ENCODE peak calls at places on chromosomes 3 and 15, in six cellular contexts. W is sigmoid colon, C is H1, M is GM12878, B is stomach, S is transverse colon. V is an unnamed sample.

GRCh38 chr3:189132125-189132744 is 39.5 kb upstream of the TPRG1 start:
- DNase-seq in M (peak; percentile 9), W (peak; percentile 70), C (no peak), B (peak; percentile 45), S (peak; percentile 59), V (peak; percentile 37)

GRCh38 chr15:78840661-78841060 is 29.4 kb upstream of the ADAMTS7 start:
- DNase-seq in S (no peak), C (no peak), W (no peak), M (no peak), B (no peak), V (no peak)

GRCh38 chr3:124774305-124774673 is 44.0 kb downstream of the UMPS start:
- DNase-seq in C (peak; percentile 33), M (no peak), S (peak; percentile 19), W (no peak), B (no peak), V (no peak)

GRCh38 chr3:9111349-9112265 is 137.8 kb downstream of the SRGAP3 start:
- DNase-seq in B (no peak), S (no peak), W (peak; percentile 81), C (no peak), M (no peak), V (no peak)

GRCh38 chr3:114839476-114839875 is 307.6 kb downstream of the ZBTB20 start:
- DNase-seq in S (no peak), B (no peak), W (no peak), M (no peak), C (no peak), V (no peak)

GRCh38 chr3:121878411-121878810 is 15.8 kb upstream of the SLC15A2 start:
- DNase-seq in W (no peak), C (no peak), S (no peak), B (no peak), M (no peak), V (no peak)

GRCh38 chr3:137796993-137797392 is 32.9 kb downstream of the SOX14 start:
- DNase-seq in B (no peak), M (no peak), C (no peak), S (no peak), W (no peak), V (no peak)

GRCh38 chr15:77874071-77874470 is 203.4 kb downstream of the TBC1D2B start:
- DNase-seq in B (no peak), W (no peak), S (no peak), C (no peak), M (no peak), V (no peak)

GRCh38 chr15:36924076-36924475 is 176.3 kb downstream of the MEIS2 start:
- DNase-seq in C (no peak), B (no peak), W (no peak), M (no peak), S (no peak), V (no peak)

GRCh38 chr3:178551916-178552321 is 15.7 kb downstream of the KCNMB2 start:
- DNase-seq in W (no peak), S (no peak), M (no peak), C (no peak), B (no peak), V (no peak)

GRCh38 chr3:60798456-60798855 is 452.8 kb downstream of the FHIT start:
- DNase-seq in B (no peak), W (no peak), M (no peak), S (no peak), C (no peak), V (no peak)

GRCh38 chr15:46955576-46955975 is 761.7 kb upstream of the SEMA6D start:
- DNase-seq in W (no peak), S (no peak), C (no peak), B (no peak), M (no peak), V (no peak)

GRCh38 chr15:55284461-55284860 is 5.2 kb downstream of the RAB27A start:
- DNase-seq in C (no peak), W (no peak), M (no peak), B (no peak), S (no peak), V (no peak)

GRCh38 chr3:139533781-139534443 is 5.6 kb downstream of the RBP1 start:
- DNase-seq in W (no peak), S (no peak), C (no peak), M (no peak), B (no peak), V (no peak)

GRCh38 chr15:59232476-59232875 is 25.8 kb downstream of the LDHAL6B start:
- DNase-seq in B (no peak), S (no peak), C (no peak), M (no peak), W (no peak), V (no peak)

GRCh38 chr15:74866090-74866489 is 7.1 kb downstream of the SCAMP2 start:
- DNase-seq in W (no peak), B (no peak), C (no peak), S (no peak), M (no peak), V (no peak)

GRCh38 chr3:61236556-61236955 is 14.7 kb downstream of the FHIT start:
- DNase-seq in S (no peak), W (no peak), B (no peak), M (peak; percentile 64), C (no peak), V (no peak)

GRCh38 chr3:158702815-158703481 is 29.3 kb downstream of the RARRES1 start:
- DNase-seq in S (no peak), W (no peak), M (no peak), C (no peak), B (no peak), V (no peak)

GRCh38 chr3:101842935-101843330 is 6.4 kb upstream of the NFKBIZ start:
- DNase-seq in B (no peak), S (no peak), W (no peak), M (no peak), C (no peak), V (no peak)

GRCh38 chr3:191330309-191330712 is at the start of gene UTS2B:
- DNase-seq in M (no peak), C (no peak), B (no peak), S (no peak), W (no peak), V (no peak)

GRCh38 chr15:71588746-71589145 is 221.6 kb upstream of the NR2E3 start:
- DNase-seq in S (no peak), W (no peak), B (no peak), M (no peak), C (no peak), V (no peak)

GRCh38 chr3:13567684-13568514 is 19.0 kb downstream of the FBLN2 start:
- DNase-seq in C (no peak), S (no peak), B (no peak), M (no peak), W (no peak), V (no peak)

GRCh38 chr15:42736178-42736792 is 643 bp downstream of the CDAN1 start:
- DNase-seq in B (no peak), M (no peak), C (no peak), S (no peak), W (peak; percentile 64), V (no peak)

GRCh38 chr3:59408047-59408624 is 358.3 kb upstream of the CFAP20DC start:
- DNase-seq in C (no peak), W (no peak), B (no peak), S (no peak), M (no peak), V (no peak)

GRCh38 chr3:51389423-51390183 is 1.5 kb upstream of the RBM15B start:
- DNase-seq in M (no peak), W (no peak), S (peak; percentile 62), C (no peak), B (peak; percentile 64), V (peak; percentile 32)

GRCh38 chr3:55790596-55791350 is 303.7 kb upstream of the WNT5A start:
- DNase-seq in M (no peak), C (no peak), S (no peak), B (no peak), W (no peak), V (no peak)

GRCh38 chr3:49844464-49845183 is 11.7 kb downstream of the TRAIP start:
- DNase-seq in W (no peak), S (no peak), M (no peak), B (no peak), C (no peak), V (no peak)

GRCh38 chr15:88423331-88423730 is 43.9 kb downstream of the MRPL46 start:
- DNase-seq in M (no peak), W (no peak), C (no peak), S (no peak), B (no peak), V (no peak)

GRCh38 chr3:185572183-185572582 is 13.9 kb upstream of the SENP2 start:
- DNase-seq in M (no peak), B (no peak), C (no peak), W (no peak), S (no peak), V (no peak)
- TF ChIP-seq EP300 in M (no peak), B (no peak), C (no peak), W (no peak), S (no peak), V (no peak)

DNA sequence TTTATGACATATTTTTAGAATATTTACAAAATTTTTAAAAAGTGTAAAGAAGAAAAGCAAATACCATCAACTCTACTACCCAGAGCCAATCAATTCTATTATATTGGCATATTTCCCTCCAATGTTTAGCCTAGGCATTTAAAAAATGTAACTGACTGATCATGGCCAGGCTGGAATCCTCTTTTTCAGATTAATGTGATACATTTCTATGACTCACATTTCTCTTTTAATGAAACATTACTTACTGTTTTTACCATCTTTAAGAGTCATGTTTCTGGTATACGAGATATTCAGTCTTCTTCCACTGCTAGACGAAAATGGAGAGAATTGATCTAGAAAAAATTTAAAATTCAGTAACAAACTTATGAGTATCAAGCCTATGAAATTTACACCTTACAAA is 53.4 kb upstream of the DCUN1D1 start:
- DNase-seq in M (no peak), B (no peak), S (no peak), W (no peak), C (no peak), V (no peak)
- H3K36me3 ChIP-seq in M (peaks cover 10% of the 10 kb centered on the region), B (peaks cover 96% of the 10 kb centered on the region), S (peaks cover 21% of the 10 kb centered on the region), W (peaks cover 16% of the 10 kb centered on the region), C (peaks cover 30% of the 10 kb centered on the region), V (peaks cover 96% of the 10 kb centered on the region)

GRCh38 chr3:164479406-164479805 is 598.9 kb downstream of the SI start:
- DNase-seq in M (no peak), W (no peak), C (no peak), S (no peak), B (no peak), V (no peak)
- TF ChIP-seq EP300 in M (no peak), W (no peak), C (no peak), S (no peak), B (no peak), V (no peak)

GRCh38 chr3:194446172-194446571 is 40.6 kb downstream of the ATP13A3 start:
- DNase-seq in C (no peak), S (no peak), B (no peak), M (no peak), W (no peak), V (no peak)
- H3K36me3 ChIP-seq in C (peaks cover 20% of the 10 kb centered on the region), S (peaks cover 66% of the 10 kb centered on the region), B (peaks cover 82% of the 10 kb centered on the region), M (peaks cover 33% of the 10 kb centered on the region), W (peaks cover 21% of the 10 kb centered on the region), V (peaks cover 4% of the 10 kb centered on the region)

DNA sequence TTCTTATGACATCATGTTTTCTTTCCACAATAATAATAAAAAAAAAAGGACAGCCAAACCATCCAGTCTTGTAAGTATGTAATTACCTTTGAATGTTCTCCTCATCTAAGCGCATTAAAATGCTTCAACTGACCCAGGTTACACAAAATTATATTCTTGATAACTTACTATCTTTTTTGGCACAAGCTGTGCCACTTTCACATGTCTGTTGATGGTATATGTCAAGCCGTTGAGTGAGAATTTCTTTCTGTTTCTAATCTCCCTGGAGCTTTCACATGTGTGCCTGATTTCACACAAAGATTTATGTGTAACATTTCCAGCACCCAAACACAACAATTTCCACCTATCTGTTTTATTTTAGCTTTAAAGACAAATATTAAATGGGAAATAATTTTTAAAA is 238.6 kb upstream of the ZNF385D start:
- DNase-seq in M (no peak), C (no peak), B (no peak), W (no peak), S (no peak), V (no peak)
- TF ChIP-seq EP300 in M (no peak), C (no peak), B (no peak), W (no peak), S (no peak), V (no peak)

GRCh38 chr3:142500211-142500610 is 52.4 kb upstream of the XRN1 start:
- DNase-seq in W (no peak), M (no peak), S (no peak), C (no peak), B (no peak), V (no peak)
- H3K36me3 ChIP-seq in W (peaks cover 9% of the 10 kb centered on the region), M (peaks cover 2% of the 10 kb centered on the region), S (peaks cover 27% of the 10 kb centered on the region), C (no peaks in the 10 kb centered on the region), B (peaks cover 69% of the 10 kb centered on the region), V (no peaks in the 10 kb centered on the region)

V was measured in tibial nerve.